ENCODE peak calls at places on chromosomes 11 and 22, in seven cellular contexts. One of them, this sample, is unnamed.
A peak's percentile ranks its signal among the peaks of the same experiment; 100 is the strongest.

GRCh38 chr11:61187505-61188130 is 15.7 kb upstream of the PGA3 start:
- DNase-seq in lower leg skin: peak; percentile 60
- DNase-seq in tibial artery: peak; percentile 79
- DNase-seq in heart left ventricle: peak; percentile 81
- DNase-seq in GM20000: peak; percentile 79
- DNase-seq in epithelial cell of esophagus: peak; percentile 76
- DNase-seq in tibial nerve: peak; percentile 93
- DNase-seq in this sample: no peak

GRCh38 chr11:102989379-102990047 is 34.0 kb upstream of the MMP13 start:
- DNase-seq in heart left ventricle: no peak
- DNase-seq in GM20000: no peak
- DNase-seq in lower leg skin: no peak
- DNase-seq in tibial nerve: no peak
- DNase-seq in tibial artery: no peak
- DNase-seq in epithelial cell of esophagus: no peak
- DNase-seq in this sample: no peak

GRCh38 chr11:1229471-1230120 is 6.7 kb downstream of the MUC5B start:
- DNase-seq in lower leg skin: no peak
- DNase-seq in tibial artery: no peak
- DNase-seq in GM20000: peak; percentile 34
- DNase-seq in epithelial cell of esophagus: no peak
- DNase-seq in heart left ventricle: peak; percentile 20
- DNase-seq in tibial nerve: no peak
- DNase-seq in this sample: no peak

GRCh38 chr11:2701898-2702434 is 2.2 kb upstream of the KCNQ1OT1 start:
- DNase-seq in tibial artery: no peak
- DNase-seq in lower leg skin: no peak
- DNase-seq in tibial nerve: no peak
- DNase-seq in heart left ventricle: no peak
- DNase-seq in GM20000: no peak
- DNase-seq in epithelial cell of esophagus: no peak
- DNase-seq in this sample: no peak

GRCh38 chr22:43085658-43086606 is 3.3 kb downstream of the TTLL1 start:
- DNase-seq in tibial artery: no peak
- DNase-seq in lower leg skin: no peak
- DNase-seq in heart left ventricle: peak; percentile 61
- DNase-seq in GM20000: peak; percentile 61
- DNase-seq in epithelial cell of esophagus: no peak
- DNase-seq in tibial nerve: no peak
- DNase-seq in this sample: no peak

GRCh38 chr11:68331338-68331947 is 19.1 kb downstream of the LRP5 start:
- DNase-seq in lower leg skin: no peak
- DNase-seq in tibial artery: no peak
- DNase-seq in heart left ventricle: peak; percentile 39
- DNase-seq in tibial nerve: no peak
- DNase-seq in GM20000: no peak
- DNase-seq in epithelial cell of esophagus: no peak
- DNase-seq in this sample: no peak

GRCh38 chr11:113992459-113993105 is 17.7 kb downstream of the HTR3A start:
- DNase-seq in tibial nerve: no peak
- DNase-seq in epithelial cell of esophagus: no peak
- DNase-seq in tibial artery: no peak
- DNase-seq in lower leg skin: no peak
- DNase-seq in heart left ventricle: no peak
- DNase-seq in GM20000: no peak
- DNase-seq in this sample: no peak

GRCh38 chr11:120317689-120318195 is 7.4 kb upstream of the TLCD5 start:
- DNase-seq in GM20000: no peak
- DNase-seq in tibial artery: no peak
- DNase-seq in tibial nerve: no peak
- DNase-seq in lower leg skin: no peak
- DNase-seq in heart left ventricle: peak; percentile 22
- DNase-seq in epithelial cell of esophagus: no peak
- DNase-seq in this sample: no peak

GRCh38 chr22:36510966-36511881 is 4.4 kb upstream of the FOXRED2 start:
- DNase-seq in epithelial cell of esophagus: peak; percentile 62
- DNase-seq in GM20000: no peak
- DNase-seq in lower leg skin: no peak
- DNase-seq in tibial nerve: peak; percentile 52
- DNase-seq in heart left ventricle: no peak
- DNase-seq in tibial artery: no peak
- DNase-seq in this sample: no peak

GRCh38 chr11:22465620-22466019 is 127.4 kb downstream of the SLC17A6 start:
- DNase-seq in epithelial cell of esophagus: no peak
- DNase-seq in heart left ventricle: no peak
- DNase-seq in lower leg skin: no peak
- DNase-seq in tibial nerve: no peak
- DNase-seq in GM20000: no peak
- DNase-seq in tibial artery: no peak
- DNase-seq in this sample: no peak

GRCh38 chr11:4393209-4394196 is at the start of gene TRIM21:
- DNase-seq in lower leg skin: peak; percentile 85
- DNase-seq in epithelial cell of esophagus: peak; percentile 87
- DNase-seq in GM20000: peak; percentile 82
- DNase-seq in tibial artery: peak; percentile 86
- DNase-seq in heart left ventricle: peak; percentile 81
- DNase-seq in tibial nerve: peak; percentile 86
- DNase-seq in this sample: no peak

GRCh38 chr11:20671856-20672546 is 2.6 kb downstream of the NELL1 start:
- DNase-seq in GM20000: peak; percentile 38
- DNase-seq in tibial nerve: no peak
- DNase-seq in epithelial cell of esophagus: peak; percentile 17
- DNase-seq in tibial artery: no peak
- DNase-seq in heart left ventricle: no peak
- DNase-seq in lower leg skin: no peak
- DNase-seq in this sample: no peak

GRCh38 chr22:50548046-50548912 is 2.6 kb downstream of the KLHDC7B start:
- DNase-seq in GM20000: peak; percentile 86
- DNase-seq in tibial nerve: no peak
- DNase-seq in heart left ventricle: no peak
- DNase-seq in tibial artery: no peak
- DNase-seq in lower leg skin: no peak
- DNase-seq in epithelial cell of esophagus: no peak
- DNase-seq in this sample: no peak

GRCh38 chr11:14132312-14132711 is 169.8 kb downstream of the SPON1 start:
- DNase-seq in epithelial cell of esophagus: no peak
- DNase-seq in lower leg skin: no peak
- DNase-seq in tibial artery: no peak
- DNase-seq in heart left ventricle: no peak
- DNase-seq in GM20000: no peak
- DNase-seq in tibial nerve: no peak
- DNase-seq in this sample: no peak

GRCh38 chr22:50157976-50158375 is 12.6 kb upstream of the PANX2 start:
- DNase-seq in tibial artery: no peak
- DNase-seq in heart left ventricle: no peak
- DNase-seq in GM20000: no peak
- DNase-seq in tibial nerve: no peak
- DNase-seq in lower leg skin: peak; percentile 49
- DNase-seq in epithelial cell of esophagus: peak; percentile 79
- DNase-seq in this sample: no peak

GRCh38 chr11:61080986-61081590 is 21.2 kb upstream of the CD5 start:
- DNase-seq in epithelial cell of esophagus: no peak
- DNase-seq in GM20000: no peak
- DNase-seq in heart left ventricle: no peak
- DNase-seq in tibial artery: no peak
- DNase-seq in lower leg skin: no peak
- DNase-seq in tibial nerve: no peak
- DNase-seq in this sample: no peak

GRCh38 chr22:44451016-44451415 is 47.0 kb downstream of the RTL6 start:
- DNase-seq in lower leg skin: no peak
- DNase-seq in tibial artery: no peak
- DNase-seq in tibial nerve: no peak
- DNase-seq in GM20000: no peak
- DNase-seq in heart left ventricle: no peak
- DNase-seq in epithelial cell of esophagus: no peak
- DNase-seq in this sample: no peak

GRCh38 chr22:29016067-29016938 is 45.3 kb downstream of the C22orf31 start:
- DNase-seq in tibial artery: no peak
- DNase-seq in heart left ventricle: no peak
- DNase-seq in GM20000: no peak
- DNase-seq in tibial nerve: no peak
- DNase-seq in epithelial cell of esophagus: no peak
- DNase-seq in lower leg skin: no peak
- DNase-seq in this sample: no peak

GRCh38 chr11:134071766-134072403 is 3.0 kb downstream of the JAM3 start:
- DNase-seq in heart left ventricle: no peak
- DNase-seq in lower leg skin: no peak
- DNase-seq in GM20000: no peak
- DNase-seq in epithelial cell of esophagus: no peak
- DNase-seq in tibial artery: no peak
- DNase-seq in tibial nerve: no peak
- DNase-seq in this sample: no peak
- TF ChIP-seq CTCF in heart left ventricle: no peak
- TF ChIP-seq CTCF in lower leg skin: no peak
- TF ChIP-seq CTCF in GM20000: no peak
- TF ChIP-seq CTCF in epithelial cell of esophagus: no peak
- TF ChIP-seq CTCF in tibial artery: no peak
- TF ChIP-seq CTCF in tibial nerve: no peak
- TF ChIP-seq CTCF in this sample: no peak

DNA sequence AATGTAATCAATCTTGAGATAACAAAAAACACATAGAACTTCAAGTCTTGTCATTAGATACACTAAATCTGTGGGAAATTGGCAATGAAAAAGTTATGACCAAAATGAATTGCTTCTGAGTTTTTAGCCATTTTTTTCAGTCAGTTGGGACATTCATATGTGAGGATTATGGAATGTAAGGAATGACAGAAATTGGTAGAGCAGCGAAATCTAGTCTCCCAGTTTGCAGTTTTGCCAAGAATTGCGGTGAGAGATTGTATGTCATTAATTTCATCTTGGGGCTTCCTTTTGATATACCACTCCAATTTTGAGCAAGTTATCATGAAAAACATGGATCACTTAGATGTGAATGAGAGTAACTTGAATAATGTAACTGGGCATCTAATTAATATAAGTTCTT is 49.9 kb downstream of the SIK2 start:
- DNase-seq in epithelial cell of esophagus: no peak
- DNase-seq in lower leg skin: no peak
- DNase-seq in tibial nerve: no peak
- DNase-seq in tibial artery: no peak
- DNase-seq in heart left ventricle: no peak
- DNase-seq in GM20000: no peak
- DNase-seq in this sample: no peak
- TF ChIP-seq CTCF in epithelial cell of esophagus: no peak
- TF ChIP-seq CTCF in lower leg skin: no peak
- TF ChIP-seq CTCF in tibial nerve: no peak
- TF ChIP-seq CTCF in tibial artery: no peak
- TF ChIP-seq CTCF in heart left ventricle: no peak
- TF ChIP-seq CTCF in GM20000: no peak
- TF ChIP-seq CTCF in this sample: no peak

GRCh38 chr11:35412285-35412684 is 7.1 kb downstream of the SLC1A2 start:
- DNase-seq in heart left ventricle: no peak
- DNase-seq in tibial artery: no peak
- DNase-seq in lower leg skin: no peak
- DNase-seq in epithelial cell of esophagus: no peak
- DNase-seq in GM20000: peak; percentile 34
- DNase-seq in tibial nerve: no peak
- DNase-seq in this sample: no peak
- TF ChIP-seq CTCF in heart left ventricle: peak; percentile 20
- TF ChIP-seq CTCF in tibial artery: peak; percentile 22
- TF ChIP-seq CTCF in lower leg skin: no peak
- TF ChIP-seq CTCF in epithelial cell of esophagus: peak; percentile 54
- TF ChIP-seq CTCF in GM20000: peak; percentile 14
- TF ChIP-seq CTCF in tibial nerve: peak; percentile 27
- TF ChIP-seq CTCF in this sample: no peak

GRCh38 chr22:20016734-20017621 is at the start of gene ARVCF:
- DNase-seq in tibial nerve: peak; percentile 88
- DNase-seq in heart left ventricle: peak; percentile 95
- DNase-seq in lower leg skin: peak; percentile 86
- DNase-seq in tibial artery: peak; percentile 86
- DNase-seq in epithelial cell of esophagus: peak; percentile 93
- DNase-seq in GM20000: peak; percentile 100
- DNase-seq in this sample: no peak
- TF ChIP-seq CTCF in tibial nerve: no peak
- TF ChIP-seq CTCF in heart left ventricle: peak; percentile 21
- TF ChIP-seq CTCF in lower leg skin: no peak
- TF ChIP-seq CTCF in tibial artery: peak; percentile 29
- TF ChIP-seq CTCF in epithelial cell of esophagus: no peak
- TF ChIP-seq CTCF in GM20000: no peak
- TF ChIP-seq CTCF in this sample: no peak

GRCh38 chr11:57643802-57644201 is 5.9 kb downstream of the YPEL4 start:
- DNase-seq in heart left ventricle: no peak
- DNase-seq in tibial nerve: no peak
- DNase-seq in lower leg skin: no peak
- DNase-seq in tibial artery: no peak
- DNase-seq in epithelial cell of esophagus: no peak
- DNase-seq in GM20000: no peak
- DNase-seq in this sample: no peak

GRCh38 chr11:57641011-57641410 is 8.7 kb downstream of the YPEL4 start:
- DNase-seq in tibial artery: no peak
- DNase-seq in lower leg skin: no peak
- DNase-seq in tibial nerve: no peak
- DNase-seq in heart left ventricle: no peak
- DNase-seq in GM20000: no peak
- DNase-seq in epithelial cell of esophagus: no peak
- DNase-seq in this sample: no peak

GRCh38 chr11:57639321-57640067 is 10.2 kb downstream of the YPEL4 start:
- DNase-seq in GM20000: no peak
- DNase-seq in tibial artery: no peak
- DNase-seq in lower leg skin: no peak
- DNase-seq in heart left ventricle: no peak
- DNase-seq in epithelial cell of esophagus: no peak
- DNase-seq in tibial nerve: no peak
- DNase-seq in this sample: no peak

GRCh38 chr11:57640068-57640800 is 9.5 kb downstream of the YPEL4 start:
- DNase-seq in heart left ventricle: no peak
- DNase-seq in lower leg skin: no peak
- DNase-seq in tibial artery: no peak
- DNase-seq in GM20000: no peak
- DNase-seq in epithelial cell of esophagus: no peak
- DNase-seq in tibial nerve: no peak
- DNase-seq in this sample: no peak

GRCh38 chr11:57641426-57641825 is 8.3 kb downstream of the YPEL4 start:
- DNase-seq in tibial nerve: no peak
- DNase-seq in heart left ventricle: no peak
- DNase-seq in GM20000: peak; percentile 78
- DNase-seq in tibial artery: no peak
- DNase-seq in lower leg skin: no peak
- DNase-seq in epithelial cell of esophagus: peak; percentile 72
- DNase-seq in this sample: no peak
- TF ChIP-seq CTCF in tibial nerve: peak; percentile 38
- TF ChIP-seq CTCF in heart left ventricle: peak; percentile 31
- TF ChIP-seq CTCF in GM20000: peak; percentile 29
- TF ChIP-seq CTCF in tibial artery: peak; percentile 51
- TF ChIP-seq CTCF in lower leg skin: peak; percentile 15
- TF ChIP-seq CTCF in epithelial cell of esophagus: peak; percentile 74
- TF ChIP-seq CTCF in this sample: peak; percentile 42